ENCODE peak calls at places on chromosomes 6 and 20, in six cellular contexts. One of them, this sample, is unnamed.

GRCh38 chr6:93418448-93419303 is 683 bp downstream of the EPHA7 start:
- DNase-seq in NCI-H524 treated with DMSO at 0.1 percent for 48 hours: no peak
- DNase-seq in activated CD4-positive, alpha-beta T cell treated with anti-CD3 and anti-CD28 coated beads, Interleukin-2, amount 50 U/mL, for 4 hours: no peak
- DNase-seq in HT1080: no peak
- DNase-seq in stimulated activated CD4-positive, alpha-beta T cell treated with anti-CD3 and anti-CD28 coated beads, Interleukin-2, amount 100 ng/mL, for 48 hours: no peak
- DNase-seq in stimulated activated naive CD4-positive, alpha-beta T cell: no peak
- DNase-seq in this sample: peak

GRCh38 chr20:25487306-25487705 is 79.8 kb downstream of the GINS1 start:
- DNase-seq in HT1080: no peak
- DNase-seq in activated CD4-positive, alpha-beta T cell treated with anti-CD3 and anti-CD28 coated beads, Interleukin-2, amount 50 U/mL, for 4 hours: no peak
- DNase-seq in stimulated activated naive CD4-positive, alpha-beta T cell: no peak
- DNase-seq in stimulated activated CD4-positive, alpha-beta T cell treated with anti-CD3 and anti-CD28 coated beads, Interleukin-2, amount 100 ng/mL, for 48 hours: no peak
- DNase-seq in NCI-H524 treated with DMSO at 0.1 percent for 48 hours: no peak
- DNase-seq in this sample: peak

GRCh38 chr6:10769419-10769818 is 21.8 kb downstream of the TMEM14B start:
- DNase-seq in stimulated activated naive CD4-positive, alpha-beta T cell: no peak
- DNase-seq in HT1080: no peak
- DNase-seq in activated CD4-positive, alpha-beta T cell treated with anti-CD3 and anti-CD28 coated beads, Interleukin-2, amount 50 U/mL, for 4 hours: no peak
- DNase-seq in stimulated activated CD4-positive, alpha-beta T cell treated with anti-CD3 and anti-CD28 coated beads, Interleukin-2, amount 100 ng/mL, for 48 hours: no peak
- DNase-seq in NCI-H524 treated with DMSO at 0.1 percent for 48 hours: no peak
- DNase-seq in this sample: no peak

GRCh38 chr6:36160147-36160760 is 29.9 kb downstream of the MAPK13 start:
- DNase-seq in NCI-H524 treated with DMSO at 0.1 percent for 48 hours: no peak
- DNase-seq in stimulated activated naive CD4-positive, alpha-beta T cell: no peak
- DNase-seq in activated CD4-positive, alpha-beta T cell treated with anti-CD3 and anti-CD28 coated beads, Interleukin-2, amount 50 U/mL, for 4 hours: no peak
- DNase-seq in stimulated activated CD4-positive, alpha-beta T cell treated with anti-CD3 and anti-CD28 coated beads, Interleukin-2, amount 100 ng/mL, for 48 hours: no peak
- DNase-seq in HT1080: peak
- DNase-seq in this sample: no peak

GRCh38 chr6:42339991-42340401 is 111.7 kb downstream of the TRERF1 start:
- DNase-seq in stimulated activated CD4-positive, alpha-beta T cell treated with anti-CD3 and anti-CD28 coated beads, Interleukin-2, amount 100 ng/mL, for 48 hours: peak
- DNase-seq in activated CD4-positive, alpha-beta T cell treated with anti-CD3 and anti-CD28 coated beads, Interleukin-2, amount 50 U/mL, for 4 hours: no peak
- DNase-seq in HT1080: peak
- DNase-seq in NCI-H524 treated with DMSO at 0.1 percent for 48 hours: no peak
- DNase-seq in stimulated activated naive CD4-positive, alpha-beta T cell: no peak
- DNase-seq in this sample: no peak

GRCh38 chr20:34402461-34402860 is 39.4 kb downstream of the ITCH start:
- DNase-seq in stimulated activated CD4-positive, alpha-beta T cell treated with anti-CD3 and anti-CD28 coated beads, Interleukin-2, amount 100 ng/mL, for 48 hours: no peak
- DNase-seq in NCI-H524 treated with DMSO at 0.1 percent for 48 hours: no peak
- DNase-seq in activated CD4-positive, alpha-beta T cell treated with anti-CD3 and anti-CD28 coated beads, Interleukin-2, amount 50 U/mL, for 4 hours: no peak
- DNase-seq in HT1080: no peak
- DNase-seq in stimulated activated naive CD4-positive, alpha-beta T cell: no peak
- DNase-seq in this sample: no peak

GRCh38 chr6:165849539-165850430 is 186.7 kb upstream of the PDE10A start:
- DNase-seq in stimulated activated naive CD4-positive, alpha-beta T cell: no peak
- DNase-seq in activated CD4-positive, alpha-beta T cell treated with anti-CD3 and anti-CD28 coated beads, Interleukin-2, amount 50 U/mL, for 4 hours: no peak
- DNase-seq in NCI-H524 treated with DMSO at 0.1 percent for 48 hours: peak
- DNase-seq in stimulated activated CD4-positive, alpha-beta T cell treated with anti-CD3 and anti-CD28 coated beads, Interleukin-2, amount 100 ng/mL, for 48 hours: no peak
- DNase-seq in HT1080: no peak
- DNase-seq in this sample: no peak

GRCh38 chr6:27847706-27848105 is 64.5 kb downstream of the OR2B2 start:
- DNase-seq in stimulated activated naive CD4-positive, alpha-beta T cell: no peak
- DNase-seq in activated CD4-positive, alpha-beta T cell treated with anti-CD3 and anti-CD28 coated beads, Interleukin-2, amount 50 U/mL, for 4 hours: no peak
- DNase-seq in HT1080: peak
- DNase-seq in NCI-H524 treated with DMSO at 0.1 percent for 48 hours: no peak
- DNase-seq in stimulated activated CD4-positive, alpha-beta T cell treated with anti-CD3 and anti-CD28 coated beads, Interleukin-2, amount 100 ng/mL, for 48 hours: no peak
- DNase-seq in this sample: no peak

GRCh38 chr20:33162753-33163152 is 5.2 kb upstream of the BPIFA2 start:
- DNase-seq in HT1080: no peak
- DNase-seq in activated CD4-positive, alpha-beta T cell treated with anti-CD3 and anti-CD28 coated beads, Interleukin-2, amount 50 U/mL, for 4 hours: no peak
- DNase-seq in stimulated activated naive CD4-positive, alpha-beta T cell: no peak
- DNase-seq in NCI-H524 treated with DMSO at 0.1 percent for 48 hours: no peak
- DNase-seq in stimulated activated CD4-positive, alpha-beta T cell treated with anti-CD3 and anti-CD28 coated beads, Interleukin-2, amount 100 ng/mL, for 48 hours: no peak
- DNase-seq in this sample: no peak

GRCh38 chr6:33570806-33571636 is 9.1 kb downstream of the BAK1 start:
- DNase-seq in stimulated activated CD4-positive, alpha-beta T cell treated with anti-CD3 and anti-CD28 coated beads, Interleukin-2, amount 100 ng/mL, for 48 hours: peak
- DNase-seq in NCI-H524 treated with DMSO at 0.1 percent for 48 hours: peak
- DNase-seq in activated CD4-positive, alpha-beta T cell treated with anti-CD3 and anti-CD28 coated beads, Interleukin-2, amount 50 U/mL, for 4 hours: peak
- DNase-seq in HT1080: peak
- DNase-seq in stimulated activated naive CD4-positive, alpha-beta T cell: peak
- DNase-seq in this sample: peak

GRCh38 chr20:362271-363254 is 15.7 kb downstream of the NRSN2 start:
- DNase-seq in stimulated activated CD4-positive, alpha-beta T cell treated with anti-CD3 and anti-CD28 coated beads, Interleukin-2, amount 100 ng/mL, for 48 hours: peak
- DNase-seq in activated CD4-positive, alpha-beta T cell treated with anti-CD3 and anti-CD28 coated beads, Interleukin-2, amount 50 U/mL, for 4 hours: no peak
- DNase-seq in NCI-H524 treated with DMSO at 0.1 percent for 48 hours: no peak
- DNase-seq in HT1080: peak
- DNase-seq in stimulated activated naive CD4-positive, alpha-beta T cell: peak
- DNase-seq in this sample: peak

GRCh38 chr20:34904202-34904621 is 27.8 kb downstream of the ACSS2 start:
- DNase-seq in HT1080: no peak
- DNase-seq in NCI-H524 treated with DMSO at 0.1 percent for 48 hours: no peak
- DNase-seq in activated CD4-positive, alpha-beta T cell treated with anti-CD3 and anti-CD28 coated beads, Interleukin-2, amount 50 U/mL, for 4 hours: no peak
- DNase-seq in stimulated activated CD4-positive, alpha-beta T cell treated with anti-CD3 and anti-CD28 coated beads, Interleukin-2, amount 100 ng/mL, for 48 hours: no peak
- DNase-seq in stimulated activated naive CD4-positive, alpha-beta T cell: no peak
- DNase-seq in this sample: no peak

GRCh38 chr20:62627901-62628612 is 14.2 kb upstream of the SLCO4A1 start:
- DNase-seq in NCI-H524 treated with DMSO at 0.1 percent for 48 hours: no peak
- DNase-seq in HT1080: peak
- DNase-seq in activated CD4-positive, alpha-beta T cell treated with anti-CD3 and anti-CD28 coated beads, Interleukin-2, amount 50 U/mL, for 4 hours: no peak
- DNase-seq in stimulated activated CD4-positive, alpha-beta T cell treated with anti-CD3 and anti-CD28 coated beads, Interleukin-2, amount 100 ng/mL, for 48 hours: no peak
- DNase-seq in stimulated activated naive CD4-positive, alpha-beta T cell: no peak
- DNase-seq in this sample: no peak

GRCh38 chr6:132932566-132932965 is 118.2 kb downstream of the RPS12 start:
- DNase-seq in activated CD4-positive, alpha-beta T cell treated with anti-CD3 and anti-CD28 coated beads, Interleukin-2, amount 50 U/mL, for 4 hours: no peak
- DNase-seq in stimulated activated CD4-positive, alpha-beta T cell treated with anti-CD3 and anti-CD28 coated beads, Interleukin-2, amount 100 ng/mL, for 48 hours: no peak
- DNase-seq in HT1080: no peak
- DNase-seq in NCI-H524 treated with DMSO at 0.1 percent for 48 hours: no peak
- DNase-seq in stimulated activated naive CD4-positive, alpha-beta T cell: no peak
- DNase-seq in this sample: no peak